ENCODE peak calls at places on chromosomes 12 and 14, in seven cellular contexts. One of them, this sample, is unnamed.

GRCh38 chr12:102769323-102769916 is 147.6 kb downstream of the PAH start:
- DNase-seq in right cardiac atrium: peak; percentile 44
- DNase-seq in right lobe of liver: peak; percentile 53
- DNase-seq in tibial nerve: peak; percentile 85
- DNase-seq in lung: peak; percentile 37
- DNase-seq in neuronal stem cell: peak; percentile 57
- DNase-seq in cardiac muscle cell: peak; percentile 57
- DNase-seq in this sample: no peak

GRCh38 chr14:30195946-30196345 is 268.3 kb upstream of the PRKD1 start:
- DNase-seq in right cardiac atrium: no peak
- DNase-seq in right lobe of liver: no peak
- DNase-seq in tibial nerve: no peak
- DNase-seq in lung: no peak
- DNase-seq in neuronal stem cell: no peak
- DNase-seq in cardiac muscle cell: no peak
- DNase-seq in this sample: no peak

GRCh38 chr14:90758959-90759358 is 57.3 kb downstream of the TTC7B start:
- DNase-seq in right cardiac atrium: peak; percentile 88
- DNase-seq in right lobe of liver: peak; percentile 65
- DNase-seq in tibial nerve: peak; percentile 58
- DNase-seq in lung: no peak
- DNase-seq in neuronal stem cell: no peak
- DNase-seq in cardiac muscle cell: no peak
- DNase-seq in this sample: peak; percentile 89

GRCh38 chr12:2672863-2673262 is 121.9 kb upstream of the FKBP4 start:
- DNase-seq in right cardiac atrium: no peak
- DNase-seq in right lobe of liver: no peak
- DNase-seq in tibial nerve: no peak
- DNase-seq in lung: no peak
- DNase-seq in neuronal stem cell: no peak
- DNase-seq in cardiac muscle cell: no peak
- DNase-seq in this sample: no peak

GRCh38 chr14:52876311-52876710 is 74.5 kb downstream of the FERMT2 start:
- DNase-seq in right cardiac atrium: no peak
- DNase-seq in right lobe of liver: no peak
- DNase-seq in tibial nerve: no peak
- DNase-seq in lung: no peak
- DNase-seq in neuronal stem cell: no peak
- DNase-seq in cardiac muscle cell: no peak
- DNase-seq in this sample: no peak

GRCh38 chr14:53567236-53567785 is 389.3 kb downstream of the BMP4 start:
- DNase-seq in right cardiac atrium: no peak
- DNase-seq in right lobe of liver: no peak
- DNase-seq in tibial nerve: no peak
- DNase-seq in lung: no peak
- DNase-seq in neuronal stem cell: no peak
- DNase-seq in cardiac muscle cell: no peak
- DNase-seq in this sample: no peak

GRCh38 chr14:32027255-32027939 is 49.7 kb upstream of the ARHGAP5 start:
- DNase-seq in right cardiac atrium: no peak
- DNase-seq in right lobe of liver: no peak
- DNase-seq in tibial nerve: no peak
- DNase-seq in lung: no peak
- DNase-seq in neuronal stem cell: no peak
- DNase-seq in cardiac muscle cell: no peak
- DNase-seq in this sample: no peak

GRCh38 chr12:97022831-97023230 is 115.8 kb downstream of the NEDD1 start:
- DNase-seq in right cardiac atrium: no peak
- DNase-seq in right lobe of liver: no peak
- DNase-seq in tibial nerve: no peak
- DNase-seq in lung: no peak
- DNase-seq in neuronal stem cell: no peak
- DNase-seq in cardiac muscle cell: no peak
- DNase-seq in this sample: no peak

GRCh38 chr12:93403988-93404803 is 26.5 kb downstream of the NUDT4 start:
- DNase-seq in right cardiac atrium: no peak
- DNase-seq in right lobe of liver: no peak
- DNase-seq in tibial nerve: no peak
- DNase-seq in lung: no peak
- DNase-seq in neuronal stem cell: no peak
- DNase-seq in cardiac muscle cell: no peak
- DNase-seq in this sample: no peak

GRCh38 chr14:105475916-105476845 is 1.6 kb downstream of the CRIP2 start:
- DNase-seq in right cardiac atrium: peak; percentile 94
- DNase-seq in right lobe of liver: peak; percentile 93
- DNase-seq in tibial nerve: no peak
- DNase-seq in lung: no peak
- DNase-seq in neuronal stem cell: no peak
- DNase-seq in cardiac muscle cell: no peak
- DNase-seq in this sample: peak; percentile 92

GRCh38 chr12:89474615-89475014 is 50.0 kb downstream of the GALNT4 start:
- DNase-seq in right cardiac atrium: no peak
- DNase-seq in right lobe of liver: no peak
- DNase-seq in tibial nerve: no peak
- DNase-seq in lung: no peak
- DNase-seq in neuronal stem cell: no peak
- DNase-seq in cardiac muscle cell: no peak
- DNase-seq in this sample: no peak

GRCh38 chr12:19410211-19410610 is 29.1 kb upstream of the AEBP2 start:
- DNase-seq in right cardiac atrium: no peak
- DNase-seq in right lobe of liver: no peak
- DNase-seq in tibial nerve: no peak
- DNase-seq in lung: no peak
- DNase-seq in neuronal stem cell: no peak
- DNase-seq in cardiac muscle cell: no peak
- DNase-seq in this sample: no peak

GRCh38 chr12:127083028-127083949 is 1183.7 kb upstream of the TMEM132C start:
- DNase-seq in right cardiac atrium: no peak
- DNase-seq in right lobe of liver: no peak
- DNase-seq in tibial nerve: peak; percentile 6
- DNase-seq in lung: no peak
- DNase-seq in neuronal stem cell: no peak
- DNase-seq in cardiac muscle cell: peak; percentile 63
- DNase-seq in this sample: no peak

GRCh38 chr12:70985850-70986249 is 65.3 kb upstream of the PTPRR start:
- DNase-seq in right cardiac atrium: no peak
- DNase-seq in right lobe of liver: no peak
- DNase-seq in tibial nerve: no peak
- DNase-seq in lung: no peak
- DNase-seq in neuronal stem cell: no peak
- DNase-seq in cardiac muscle cell: no peak
- DNase-seq in this sample: no peak

GRCh38 chr14:104235686-104236085 is 97.3 kb downstream of the KIF26A start:
- DNase-seq in right cardiac atrium: peak; percentile 2
- DNase-seq in right lobe of liver: no peak
- DNase-seq in tibial nerve: no peak
- DNase-seq in lung: no peak
- DNase-seq in neuronal stem cell: no peak
- DNase-seq in cardiac muscle cell: no peak
- DNase-seq in this sample: peak; percentile 22

GRCh38 chr12:120399531-120399930 is 30.6 kb upstream of the MSI1 start:
- DNase-seq in right cardiac atrium: no peak
- DNase-seq in right lobe of liver: no peak
- DNase-seq in tibial nerve: no peak
- DNase-seq in lung: no peak
- DNase-seq in neuronal stem cell: no peak
- DNase-seq in cardiac muscle cell: no peak
- DNase-seq in this sample: no peak

GRCh38 chr12:22275847-22276246 is 58.7 kb downstream of the ST8SIA1 start:
- DNase-seq in right cardiac atrium: peak; percentile 93
- DNase-seq in right lobe of liver: no peak
- DNase-seq in tibial nerve: peak; percentile 86
- DNase-seq in lung: peak; percentile 63
- DNase-seq in neuronal stem cell: no peak
- DNase-seq in cardiac muscle cell: peak; percentile 37
- DNase-seq in this sample: peak; percentile 94

GRCh38 chr12:38736821-38737220 is 168.6 kb downstream of the CPNE8 start:
- DNase-seq in right cardiac atrium: no peak
- DNase-seq in right lobe of liver: no peak
- DNase-seq in tibial nerve: no peak
- DNase-seq in lung: no peak
- DNase-seq in neuronal stem cell: no peak
- DNase-seq in cardiac muscle cell: no peak
- DNase-seq in this sample: no peak

GRCh38 chr14:92384461-92385133 is 61.6 kb downstream of the SLC24A4 start:
- DNase-seq in right cardiac atrium: no peak
- DNase-seq in right lobe of liver: no peak
- DNase-seq in tibial nerve: no peak
- DNase-seq in lung: no peak
- DNase-seq in neuronal stem cell: no peak
- DNase-seq in cardiac muscle cell: no peak
- DNase-seq in this sample: no peak
- H3K27ac ChIP-seq in right cardiac atrium: no peak overlapping the region
- H3K27ac ChIP-seq in right lobe of liver: no peak overlapping the region
- H3K27ac ChIP-seq in tibial nerve: no peak overlapping the region
- H3K27ac ChIP-seq in lung: no peak overlapping the region
- H3K27ac ChIP-seq in neuronal stem cell: no peak overlapping the region
- H3K27ac ChIP-seq in cardiac muscle cell: no peak overlapping the region
- H3K27ac ChIP-seq in this sample: no peak overlapping the region

GRCh38 chr12:79553863-79554574 is 136.7 kb downstream of the PAWR start:
- DNase-seq in right cardiac atrium: peak; percentile 54
- DNase-seq in right lobe of liver: no peak
- DNase-seq in tibial nerve: no peak
- DNase-seq in lung: no peak
- DNase-seq in neuronal stem cell: no peak
- DNase-seq in cardiac muscle cell: no peak
- DNase-seq in this sample: no peak
- H3K27ac ChIP-seq in right cardiac atrium: no peak overlapping the region
- H3K27ac ChIP-seq in right lobe of liver: no peak overlapping the region
- H3K27ac ChIP-seq in tibial nerve: no peak overlapping the region
- H3K27ac ChIP-seq in lung: no peak overlapping the region
- H3K27ac ChIP-seq in neuronal stem cell: no peak overlapping the region
- H3K27ac ChIP-seq in cardiac muscle cell: no peak overlapping the region
- H3K27ac ChIP-seq in this sample: peak overlapping the region; percentile 88

GRCh38 chr14:70976591-70976990 is 69.3 kb downstream of the PCNX1 start:
- DNase-seq in right cardiac atrium: no peak
- DNase-seq in right lobe of liver: no peak
- DNase-seq in tibial nerve: no peak
- DNase-seq in lung: no peak
- DNase-seq in neuronal stem cell: no peak
- DNase-seq in cardiac muscle cell: no peak
- DNase-seq in this sample: no peak

GRCh38 chr14:70971588-70971987 is 64.3 kb downstream of the PCNX1 start:
- DNase-seq in right cardiac atrium: no peak
- DNase-seq in right lobe of liver: no peak
- DNase-seq in tibial nerve: no peak
- DNase-seq in lung: no peak
- DNase-seq in neuronal stem cell: no peak
- DNase-seq in cardiac muscle cell: peak; percentile 41
- DNase-seq in this sample: no peak

GRCh38 chr14:70972107-70972976 is 65.1 kb downstream of the PCNX1 start:
- DNase-seq in right cardiac atrium: peak; percentile 72
- DNase-seq in right lobe of liver: peak; percentile 60
- DNase-seq in tibial nerve: peak; percentile 98
- DNase-seq in lung: peak; percentile 86
- DNase-seq in neuronal stem cell: peak; percentile 81
- DNase-seq in cardiac muscle cell: peak; percentile 92
- DNase-seq in this sample: peak; percentile 69
- H3K27ac ChIP-seq in right cardiac atrium: no peak overlapping the region
- H3K27ac ChIP-seq in right lobe of liver: no peak overlapping the region
- H3K27ac ChIP-seq in tibial nerve: peak overlapping the region; percentile 7
- H3K27ac ChIP-seq in lung: no peak overlapping the region
- H3K27ac ChIP-seq in neuronal stem cell: peak overlapping the region; percentile 43
- H3K27ac ChIP-seq in cardiac muscle cell: peak overlapping the region; percentile 73
- H3K27ac ChIP-seq in this sample: no peak overlapping the region

DNA sequence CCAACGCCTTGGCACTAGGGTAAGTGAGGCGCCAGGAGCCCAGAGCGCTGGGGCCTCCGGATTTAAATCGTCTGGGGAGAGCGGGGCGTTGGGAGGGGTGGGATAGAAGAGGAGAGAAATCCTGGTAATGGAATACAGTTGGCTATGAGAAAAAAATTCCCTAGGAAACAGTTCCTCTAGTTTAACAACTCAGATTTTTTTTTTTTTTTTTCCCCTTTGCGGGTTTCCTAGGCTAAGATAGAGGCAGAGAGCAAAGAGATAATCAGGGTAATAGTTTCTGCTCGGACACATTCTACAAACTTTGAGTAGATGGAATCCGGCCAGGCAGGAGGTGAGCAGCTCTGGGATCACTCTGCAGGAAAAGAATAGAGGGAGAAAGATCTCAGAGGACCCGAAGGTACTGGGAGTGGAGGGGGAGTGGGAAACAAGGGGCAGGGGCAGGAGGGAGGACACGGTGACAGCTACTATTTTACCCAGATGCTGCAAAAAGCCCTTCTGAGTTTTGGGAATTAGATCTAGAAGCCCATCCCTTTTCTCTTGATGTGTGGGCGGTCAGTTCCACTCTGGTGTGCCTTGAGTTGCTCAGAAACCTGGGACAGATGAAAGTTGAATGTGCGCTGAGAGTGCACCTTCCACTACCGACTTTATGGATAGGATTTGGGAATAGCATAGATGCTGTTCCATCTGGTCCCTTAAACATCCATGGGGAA is 439 bp downstream of the GPRC5A start:
- DNase-seq in right cardiac atrium: no peak
- DNase-seq in right lobe of liver: no peak
- DNase-seq in tibial nerve: no peak
- DNase-seq in lung: no peak
- DNase-seq in neuronal stem cell: no peak
- DNase-seq in cardiac muscle cell: no peak
- DNase-seq in this sample: no peak
- H3K27ac ChIP-seq in right cardiac atrium: no peak overlapping the region
- H3K27ac ChIP-seq in right lobe of liver: peak overlapping the region; percentile 31
- H3K27ac ChIP-seq in tibial nerve: peak overlapping the region; percentile 85
- H3K27ac ChIP-seq in lung: peak overlapping the region; percentile 82
- H3K27ac ChIP-seq in neuronal stem cell: no peak overlapping the region
- H3K27ac ChIP-seq in cardiac muscle cell: no peak overlapping the region
- H3K27ac ChIP-seq in this sample: peak overlapping the region; percentile 70

This sample was measured in kidney.